ENCODE peak calls at places on chromosomes 11 and 22, in ten cellular contexts. One of them, this sample, is unnamed.

GRCh38 chr22:42000466-42000865 is 1.9 kb downstream of the WBP2NL start:
- DNase-seq in HFF-Myc: no peak
- DNase-seq in stimulated activated CD8-positive, alpha-beta memory T cell treated with anti-CD3 and anti-CD28 coated beads, Interleukin-4, amount 100 ng/mL, for 1 hour: no peak
- DNase-seq in upper lobe of left lung: no peak
- DNase-seq in NCI-H524: no peak
- DNase-seq in activated CD8-positive, alpha-beta memory T cell treated with anti-CD3 and anti-CD28 coated beads for 24 hours: no peak
- DNase-seq in fibroblast of mammary gland: no peak
- DNase-seq in Caki2: no peak
- DNase-seq in endothelial cell: no peak
- DNase-seq in T-cell: no peak
- DNase-seq in this sample: no peak

GRCh38 chr22:43272301-43272700 is 70.9 kb downstream of the SCUBE1 start:
- DNase-seq in endothelial cell: no peak
- DNase-seq in HFF-Myc: no peak
- DNase-seq in fibroblast of mammary gland: no peak
- DNase-seq in stimulated activated CD8-positive, alpha-beta memory T cell treated with anti-CD3 and anti-CD28 coated beads, Interleukin-4, amount 100 ng/mL, for 1 hour: no peak
- DNase-seq in T-cell: no peak
- DNase-seq in activated CD8-positive, alpha-beta memory T cell treated with anti-CD3 and anti-CD28 coated beads for 24 hours: no peak
- DNase-seq in upper lobe of left lung: no peak
- DNase-seq in Caki2: no peak
- DNase-seq in NCI-H524: no peak
- DNase-seq in this sample: no peak

GRCh38 chr11:6531267-6531752 is 34.2 kb downstream of the DNHD1 start:
- DNase-seq in upper lobe of left lung: no peak
- DNase-seq in Caki2: peak; percentile 38
- DNase-seq in endothelial cell: peak; percentile 50
- DNase-seq in activated CD8-positive, alpha-beta memory T cell treated with anti-CD3 and anti-CD28 coated beads for 24 hours: no peak
- DNase-seq in stimulated activated CD8-positive, alpha-beta memory T cell treated with anti-CD3 and anti-CD28 coated beads, Interleukin-4, amount 100 ng/mL, for 1 hour: no peak
- DNase-seq in NCI-H524: no peak
- DNase-seq in T-cell: no peak
- DNase-seq in HFF-Myc: peak; percentile 33
- DNase-seq in fibroblast of mammary gland: peak; percentile 61
- DNase-seq in this sample: no peak

GRCh38 chr22:47629273-47629711 is 866.8 kb downstream of the TBC1D22A start:
- DNase-seq in HFF-Myc: no peak
- DNase-seq in Caki2: no peak
- DNase-seq in fibroblast of mammary gland: no peak
- DNase-seq in stimulated activated CD8-positive, alpha-beta memory T cell treated with anti-CD3 and anti-CD28 coated beads, Interleukin-4, amount 100 ng/mL, for 1 hour: no peak
- DNase-seq in activated CD8-positive, alpha-beta memory T cell treated with anti-CD3 and anti-CD28 coated beads for 24 hours: no peak
- DNase-seq in T-cell: no peak
- DNase-seq in upper lobe of left lung: no peak
- DNase-seq in NCI-H524: peak; percentile 82
- DNase-seq in endothelial cell: no peak
- DNase-seq in this sample: no peak

GRCh38 chr11:131637469-131638175 is 267.2 kb downstream of the NTM start:
- DNase-seq in fibroblast of mammary gland: no peak
- DNase-seq in upper lobe of left lung: no peak
- DNase-seq in Caki2: no peak
- DNase-seq in T-cell: no peak
- DNase-seq in HFF-Myc: no peak
- DNase-seq in NCI-H524: no peak
- DNase-seq in endothelial cell: no peak
- DNase-seq in stimulated activated CD8-positive, alpha-beta memory T cell treated with anti-CD3 and anti-CD28 coated beads, Interleukin-4, amount 100 ng/mL, for 1 hour: no peak
- DNase-seq in activated CD8-positive, alpha-beta memory T cell treated with anti-CD3 and anti-CD28 coated beads for 24 hours: no peak
- DNase-seq in this sample: no peak

GRCh38 chr22:48721394-48721666 is 1106.3 kb downstream of the BRD1 start:
- DNase-seq in T-cell: no peak
- DNase-seq in fibroblast of mammary gland: no peak
- DNase-seq in upper lobe of left lung: no peak
- DNase-seq in HFF-Myc: no peak
- DNase-seq in activated CD8-positive, alpha-beta memory T cell treated with anti-CD3 and anti-CD28 coated beads for 24 hours: no peak
- DNase-seq in NCI-H524: no peak
- DNase-seq in stimulated activated CD8-positive, alpha-beta memory T cell treated with anti-CD3 and anti-CD28 coated beads, Interleukin-4, amount 100 ng/mL, for 1 hour: no peak
- DNase-seq in endothelial cell: no peak
- DNase-seq in Caki2: no peak
- DNase-seq in this sample: no peak

GRCh38 chr11:103744496-103745153 is 291.8 kb upstream of the DDI1 start:
- DNase-seq in HFF-Myc: no peak
- DNase-seq in Caki2: no peak
- DNase-seq in stimulated activated CD8-positive, alpha-beta memory T cell treated with anti-CD3 and anti-CD28 coated beads, Interleukin-4, amount 100 ng/mL, for 1 hour: no peak
- DNase-seq in NCI-H524: no peak
- DNase-seq in activated CD8-positive, alpha-beta memory T cell treated with anti-CD3 and anti-CD28 coated beads for 24 hours: no peak
- DNase-seq in endothelial cell: no peak
- DNase-seq in T-cell: no peak
- DNase-seq in upper lobe of left lung: no peak
- DNase-seq in fibroblast of mammary gland: no peak
- DNase-seq in this sample: no peak

GRCh38 chr11:82229346-82229745 is 504.3 kb downstream of the FAM181B start:
- DNase-seq in activated CD8-positive, alpha-beta memory T cell treated with anti-CD3 and anti-CD28 coated beads for 24 hours: no peak
- DNase-seq in Caki2: peak; percentile 1
- DNase-seq in fibroblast of mammary gland: peak; percentile 28
- DNase-seq in stimulated activated CD8-positive, alpha-beta memory T cell treated with anti-CD3 and anti-CD28 coated beads, Interleukin-4, amount 100 ng/mL, for 1 hour: no peak
- DNase-seq in upper lobe of left lung: no peak
- DNase-seq in HFF-Myc: no peak
- DNase-seq in T-cell: no peak
- DNase-seq in endothelial cell: no peak
- DNase-seq in NCI-H524: peak; percentile 0
- DNase-seq in this sample: no peak

GRCh38 chr11:19879309-19880087 is 166.9 kb downstream of the NAV2 start:
- DNase-seq in upper lobe of left lung: no peak
- DNase-seq in stimulated activated CD8-positive, alpha-beta memory T cell treated with anti-CD3 and anti-CD28 coated beads, Interleukin-4, amount 100 ng/mL, for 1 hour: no peak
- DNase-seq in endothelial cell: no peak
- DNase-seq in T-cell: no peak
- DNase-seq in Caki2: no peak
- DNase-seq in fibroblast of mammary gland: no peak
- DNase-seq in NCI-H524: no peak
- DNase-seq in activated CD8-positive, alpha-beta memory T cell treated with anti-CD3 and anti-CD28 coated beads for 24 hours: no peak
- DNase-seq in HFF-Myc: no peak
- DNase-seq in this sample: no peak

GRCh38 chr11:32396331-32396730 is 39.0 kb downstream of the WT1 start:
- DNase-seq in activated CD8-positive, alpha-beta memory T cell treated with anti-CD3 and anti-CD28 coated beads for 24 hours: no peak
- DNase-seq in NCI-H524: no peak
- DNase-seq in Caki2: no peak
- DNase-seq in endothelial cell: no peak
- DNase-seq in fibroblast of mammary gland: no peak
- DNase-seq in HFF-Myc: no peak
- DNase-seq in upper lobe of left lung: no peak
- DNase-seq in stimulated activated CD8-positive, alpha-beta memory T cell treated with anti-CD3 and anti-CD28 coated beads, Interleukin-4, amount 100 ng/mL, for 1 hour: no peak
- DNase-seq in T-cell: no peak
- DNase-seq in this sample: no peak

GRCh38 chr11:32659672-32660071 is 76.0 kb downstream of the EIF3M start:
- DNase-seq in upper lobe of left lung: no peak
- DNase-seq in endothelial cell: no peak
- DNase-seq in Caki2: no peak
- DNase-seq in T-cell: no peak
- DNase-seq in HFF-Myc: no peak
- DNase-seq in stimulated activated CD8-positive, alpha-beta memory T cell treated with anti-CD3 and anti-CD28 coated beads, Interleukin-4, amount 100 ng/mL, for 1 hour: no peak
- DNase-seq in activated CD8-positive, alpha-beta memory T cell treated with anti-CD3 and anti-CD28 coated beads for 24 hours: no peak
- DNase-seq in fibroblast of mammary gland: peak; percentile 6
- DNase-seq in NCI-H524: no peak
- DNase-seq in this sample: no peak

GRCh38 chr11:69201048-69201365 is 45.3 kb downstream of the SMIM38 start:
- DNase-seq in NCI-H524: no peak
- DNase-seq in activated CD8-positive, alpha-beta memory T cell treated with anti-CD3 and anti-CD28 coated beads for 24 hours: no peak
- DNase-seq in stimulated activated CD8-positive, alpha-beta memory T cell treated with anti-CD3 and anti-CD28 coated beads, Interleukin-4, amount 100 ng/mL, for 1 hour: no peak
- DNase-seq in endothelial cell: no peak
- DNase-seq in HFF-Myc: no peak
- DNase-seq in T-cell: no peak
- DNase-seq in Caki2: no peak
- DNase-seq in upper lobe of left lung: no peak
- DNase-seq in fibroblast of mammary gland: no peak
- DNase-seq in this sample: no peak

GRCh38 chr11:67563354-67564114 is 20.1 kb upstream of the GSTP1 start:
- DNase-seq in HFF-Myc: peak; percentile 44
- DNase-seq in activated CD8-positive, alpha-beta memory T cell treated with anti-CD3 and anti-CD28 coated beads for 24 hours: no peak
- DNase-seq in fibroblast of mammary gland: peak; percentile 92
- DNase-seq in endothelial cell: no peak
- DNase-seq in T-cell: no peak
- DNase-seq in upper lobe of left lung: no peak
- DNase-seq in stimulated activated CD8-positive, alpha-beta memory T cell treated with anti-CD3 and anti-CD28 coated beads, Interleukin-4, amount 100 ng/mL, for 1 hour: no peak
- DNase-seq in Caki2: peak; percentile 91
- DNase-seq in NCI-H524: no peak
- DNase-seq in this sample: no peak

This sample was measured in CD4-positive, alpha-beta T cell.